ENCODE peak calls at places on chromosome 11, in nine cellular contexts. Q is CD8-positive, alpha-beta T cell; A is GM13977; Y is heart left ventricle; F is cardiac muscle cell; K is esophagus squamous epithelium; S is epithelial cell of esophagus; O is PC-3; W is fibroblast of pulmonary artery. L is an unnamed sample.

GRCh38 chr11:116793476-116794096 is 1.9 kb upstream of the APOA5 start:
- DNase-seq in Q (no peak), Y (no peak), W (peak), A (no peak), K (no peak), S (no peak), O (peak), F (peak), L (no peak)

GRCh38 chr11:2940930-2941821 is 12.0 kb upstream of the PHLDA2 start:
- DNase-seq in O (peak), S (no peak), W (no peak), Q (no peak), A (no peak), F (no peak), K (no peak), Y (no peak), L (no peak)

GRCh38 chr11:130436171-130436570 is 7.8 kb upstream of the ADAMTS8 start:
- DNase-seq in O (no peak), A (no peak), Y (no peak), Q (no peak), F (no peak), W (no peak), S (no peak), K (no peak), L (no peak)

GRCh38 chr11:28673687-28674431 is 565.7 kb downstream of the METTL15 start:
- DNase-seq in Q (no peak), W (no peak), Y (no peak), S (peak), K (no peak), A (no peak), O (peak), F (no peak), L (peak)

GRCh38 chr11:69939551-69940245 is 120.5 kb upstream of the FGF3 start:
- DNase-seq in Y (peak), Q (no peak), S (no peak), O (no peak), F (peak), K (no peak), A (no peak), W (peak), L (no peak)

GRCh38 chr11:59573216-59573615 is 42.4 kb downstream of the OSBP start:
- DNase-seq in S (peak), A (no peak), K (no peak), O (peak), W (peak), F (peak), Q (no peak), Y (no peak), L (peak)

GRCh38 chr11:9982127-9982795 is 311.8 kb downstream of the SBF2 start:
- DNase-seq in S (peak), Q (no peak), F (peak), O (peak), W (no peak), A (no peak), Y (no peak), K (no peak), L (peak)

GRCh38 chr11:121553806-121554205 is 101.0 kb upstream of the SORL1-AS1 start:
- DNase-seq in O (peak), Y (no peak), F (peak), W (peak), K (no peak), A (no peak), Q (no peak), S (peak), L (no peak)

GRCh38 chr11:91792779-91793262 is 431.8 kb upstream of the FAT3 start:
- DNase-seq in A (no peak), S (no peak), W (no peak), Y (no peak), K (no peak), Q (no peak), O (peak), F (no peak), L (no peak)

GRCh38 chr11:60891103-60891741 is 15.2 kb downstream of the PRPF19 start:
- DNase-seq in W (peak), S (no peak), O (no peak), K (no peak), A (no peak), Y (no peak), F (peak), Q (no peak), L (no peak)

DNA sequence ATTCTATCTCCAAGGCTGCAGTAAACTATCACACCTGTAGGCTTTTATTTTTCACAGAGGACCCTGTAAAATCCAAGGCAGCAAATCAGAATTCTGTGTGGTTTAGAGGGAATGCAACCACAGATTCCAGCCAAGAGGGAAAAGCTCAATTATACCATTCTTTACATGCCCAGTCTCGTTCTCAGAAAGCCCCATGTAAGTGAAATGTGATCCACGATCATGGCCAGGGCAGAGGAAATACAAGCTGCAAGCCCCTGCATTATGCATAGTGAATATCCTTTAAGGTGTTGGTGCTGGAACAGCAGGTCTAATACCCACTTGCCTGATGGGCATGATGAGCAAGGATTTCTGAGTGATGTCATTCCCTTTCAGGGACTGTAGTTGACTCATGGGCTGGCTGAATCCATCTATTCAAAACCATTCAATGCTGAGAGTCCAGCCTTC is 198.7 kb upstream of the MTMR2 start:
- DNase-seq in O (peak), Y (no peak), F (no peak), Q (no peak), S (peak), A (no peak), K (no peak), W (no peak), L (peak)
- TF ChIP-seq CTCF in O (no peak), Y (no peak), F (no peak), Q (no peak), S (no peak), A (no peak), K (no peak), W (no peak), L (peak)

DNA sequence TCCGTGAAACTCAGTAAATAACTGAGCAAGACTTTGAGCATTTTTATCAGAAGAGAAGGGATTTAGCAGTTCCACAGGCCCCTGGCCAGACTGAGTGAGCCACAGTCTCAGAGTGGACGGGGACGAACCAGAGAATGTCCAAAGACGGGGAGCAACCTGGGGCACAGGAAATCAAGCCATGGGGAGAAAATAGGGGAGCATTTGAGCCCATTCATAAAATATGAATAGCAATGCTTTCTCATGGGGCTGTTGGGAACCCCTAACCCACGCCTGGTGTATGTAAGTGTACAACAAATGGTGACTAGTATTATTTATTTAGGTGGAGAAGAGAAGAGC is 3.6 kb upstream of the VSIG10L2 start:
- DNase-seq in F (no peak), Q (no peak), A (no peak), K (no peak), S (no peak), W (no peak), Y (no peak), O (no peak), L (no peak)
- TF ChIP-seq CTCF in F (no peak), Q (peak), A (no peak), K (no peak), S (no peak), W (no peak), Y (no peak), O (no peak), L (peak)

DNA sequence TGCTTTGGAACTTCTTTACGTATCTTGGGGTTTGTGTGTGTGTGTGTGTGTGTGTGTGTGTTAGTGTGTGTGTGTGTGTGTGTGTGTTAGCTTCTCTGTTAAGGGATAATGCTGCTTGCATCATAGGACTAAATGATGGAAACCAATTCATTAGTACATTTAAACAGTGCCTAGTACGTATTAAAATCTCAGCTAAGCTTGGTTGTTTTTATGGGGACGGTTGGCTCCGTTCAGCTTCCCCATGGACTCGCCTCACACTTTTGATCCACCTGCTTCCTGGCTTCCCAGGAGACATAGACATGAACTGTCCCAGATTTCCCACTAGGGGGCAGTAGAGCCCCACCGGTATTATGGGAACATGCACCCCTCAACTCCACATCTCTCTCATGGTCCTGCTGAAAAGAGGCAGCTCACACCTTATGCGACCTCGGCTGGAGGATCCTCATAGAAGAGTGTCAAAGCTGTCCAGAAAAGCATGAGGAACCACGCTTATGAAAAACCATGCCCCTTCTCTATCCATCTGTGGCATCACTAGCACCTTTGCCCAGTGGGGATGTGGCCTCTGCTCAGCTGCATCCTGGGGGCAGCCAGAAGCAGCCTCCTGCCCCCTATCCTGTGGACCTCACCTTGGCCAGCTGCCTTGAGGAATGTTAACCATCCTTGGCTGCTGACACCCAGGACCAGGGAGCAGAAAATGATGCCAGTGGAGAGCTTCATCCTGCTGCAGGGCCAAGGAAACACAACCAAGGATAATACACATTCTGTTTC is 9.7 kb upstream of the SAAL1 start:
- DNase-seq in O (peak), K (no peak), A (peak), Q (peak), W (peak), S (peak), Y (peak), F (peak), L (peak)
- TF ChIP-seq CTCF in O (peak), K (peak), A (peak), Q (peak), W (peak), S (peak), Y (peak), F (peak), L (peak)

GRCh38 chr11:94876645-94877445 is 96.5 kb downstream of the CWC15 start:
- DNase-seq in F (peak), Q (peak), S (peak), Y (peak), K (no peak), O (peak), W (peak), A (peak), L (peak)
- TF ChIP-seq CTCF in F (peak), Q (no peak), S (peak), Y (peak), K (peak), O (peak), W (peak), A (peak), L (peak)

DNA sequence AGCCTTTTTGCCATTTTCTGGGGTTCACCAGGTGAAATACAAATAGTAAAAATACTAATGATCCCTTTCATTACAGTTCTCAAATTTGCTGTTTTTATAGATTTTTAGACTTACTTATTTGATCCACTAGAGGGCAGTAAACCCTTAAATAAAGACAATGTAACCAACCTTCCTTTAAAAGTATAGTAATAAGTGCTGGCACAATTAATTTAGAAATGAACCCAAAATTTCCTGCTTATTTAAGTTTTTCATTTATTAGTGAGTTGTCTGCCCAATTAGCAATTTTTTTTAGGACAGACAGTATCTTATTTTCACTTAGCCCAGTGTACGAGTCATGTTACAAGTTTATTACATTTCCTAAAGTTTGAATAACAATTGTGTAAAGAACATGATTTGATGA is 4.7 kb downstream of the DDIAS start:
- DNase-seq in Y (no peak), S (peak), A (peak), O (peak), K (no peak), W (peak), Q (no peak), F (peak), L (peak)
- TF ChIP-seq CTCF in Y (peak), S (peak), A (peak), O (peak), K (peak), W (peak), Q (peak), F (peak), L (peak)

DNA sequence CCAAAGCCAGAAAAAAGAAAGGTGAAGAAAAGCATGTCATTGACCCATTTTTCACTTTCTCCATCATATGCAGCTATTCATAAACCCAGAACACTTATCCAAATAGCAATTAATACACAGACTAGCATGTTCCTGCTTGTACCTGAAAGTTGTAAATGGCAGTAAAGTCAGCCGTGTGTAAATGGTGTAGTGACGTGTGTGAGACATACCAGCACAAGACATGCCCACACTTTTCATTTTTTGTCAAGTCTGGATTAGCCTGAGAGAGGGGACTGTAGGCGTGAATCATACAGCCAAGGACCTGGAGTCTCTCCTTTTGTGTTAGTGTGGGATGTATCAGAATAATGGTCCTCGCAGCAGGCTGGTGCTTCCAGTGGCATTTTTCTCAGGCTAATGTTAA is 116.8 kb upstream of the BMAL1 start:
- DNase-seq in F (no peak), Y (no peak), A (no peak), S (peak), O (no peak), Q (no peak), W (no peak), K (no peak), L (no peak)
- TF ChIP-seq CTCF in F (no peak), Y (no peak), A (no peak), S (no peak), O (no peak), Q (no peak), W (no peak), K (no peak), L (no peak)

GRCh38 chr11:125348704-125349635 is 147.1 kb downstream of the FEZ1 start:
- DNase-seq in S (peak), O (peak), Q (peak), K (no peak), Y (peak), F (peak), W (peak), A (peak), L (no peak)
- TF ChIP-seq CTCF in S (peak), O (peak), Q (peak), K (peak), Y (peak), F (peak), W (peak), A (peak), L (peak)

L was measured in HFFc6.